ENCODE peak calls at places on chromosome 3, in seven cellular contexts. D, E, N, P, L, Q and H are unnamed samples.

GRCh38 chr3:146625117-146625775 is 20.1 kb upstream of the PLSCR5 start:
- DNase-seq in D (no peak), L (no peak), Q (peak; percentile 48), P (peak; percentile 22), N (no peak), E (peak; percentile 23), H (no peak)

GRCh38 chr3:155497930-155498647 is 204.6 kb upstream of the STRIT1 start:
- DNase-seq in P (peak; percentile 70), Q (peak; percentile 65), E (peak; percentile 78), L (no peak), N (no peak), D (no peak), H (no peak)

GRCh38 chr3:127604546-127605165 is 6.4 kb downstream of the MCM2 start:
- DNase-seq in Q (no peak), P (no peak), E (no peak), N (no peak), D (no peak), L (no peak), H (no peak)

GRCh38 chr3:44865272-44866005 is 3.7 kb downstream of the TMEM42 start:
- DNase-seq in P (no peak), D (no peak), N (no peak), E (no peak), Q (no peak), L (no peak), H (no peak)

GRCh38 chr3:98565237-98565643 is 28.2 kb downstream of the CPOX start:
- DNase-seq in P (peak; percentile 79), N (no peak), Q (peak; percentile 22), E (no peak), D (no peak), L (no peak), H (no peak)

GRCh38 chr3:37996785-37997301 is 6.3 kb downstream of the VILL start:
- DNase-seq in P (peak; percentile 64), D (peak; percentile 79), Q (peak; percentile 81), N (peak; percentile 92), L (peak; percentile 25), E (peak; percentile 76), H (peak; percentile 65)

GRCh38 chr3:169148448-169149348 is 514.8 kb downstream of the MECOM start:
- DNase-seq in D (no peak), Q (no peak), L (no peak), E (no peak), N (no peak), P (peak; percentile 60), H (no peak)

GRCh38 chr3:136414476-136414875 is 164.3 kb downstream of the PCCB start:
- DNase-seq in E (no peak), D (no peak), N (no peak), Q (peak; percentile 16), L (no peak), P (no peak), H (no peak)